ENCODE peak calls at places on chromosomes 7 and 10, in nine cellular contexts. L, I, V, X, W, H, S, Q and J are unnamed samples.

GRCh38 chr10:117413928-117414618 is 38.8 kb upstream of the PDZD8 start:
- DNase-seq in L (no peak), I (no peak), V (no peak), X (no peak), W (no peak), H (no peak), S (no peak), Q (peak), J (no peak)

GRCh38 chr10:32788359-32788758 is 169.7 kb downstream of the ITGB1 start:
- DNase-seq in L (no peak), I (no peak), V (no peak), X (no peak), W (no peak), H (no peak), S (no peak), Q (no peak), J (no peak)

GRCh38 chr7:141584935-141585334 is 33.7 kb downstream of the AGK start:
- DNase-seq in L (no peak), I (no peak), V (no peak), X (no peak), W (no peak), H (no peak), S (no peak), Q (no peak), J (no peak)

GRCh38 chr10:6924166-6924565 is 344.1 kb upstream of the PRKCQ start:
- DNase-seq in L (peak), I (no peak), V (no peak), X (no peak), W (peak), H (no peak), S (peak), Q (peak), J (peak)

GRCh38 chr7:54888736-54889082 is 129.7 kb upstream of the SEC61G start:
- DNase-seq in L (no peak), I (no peak), V (no peak), X (no peak), W (no peak), H (no peak), S (no peak), Q (no peak), J (no peak)

GRCh38 chr10:78194539-78195402 is 161.1 kb downstream of the RPS24 start:
- DNase-seq in L (no peak), I (no peak), V (no peak), X (no peak), W (no peak), H (no peak), S (peak), Q (peak), J (peak)

GRCh38 chr10:116721991-116722392 is 20.4 kb downstream of the HSPA12A start:
- DNase-seq in L (peak), I (no peak), V (no peak), X (no peak), W (peak), H (no peak), S (peak), Q (no peak), J (peak)

GRCh38 chr10:1402016-1402820 is 335.1 kb downstream of the ADARB2 start:
- DNase-seq in L (no peak), I (no peak), V (no peak), X (no peak), W (no peak), H (no peak), S (no peak), Q (no peak), J (no peak)

GRCh38 chr10:95289003-95289920 is 1.5 kb downstream of the PDLIM1 start:
- DNase-seq in L (peak), I (no peak), V (no peak), X (no peak), W (no peak), H (no peak), S (no peak), Q (peak), J (no peak)

GRCh38 chr7:55177589-55178261 is 158.9 kb downstream of the EGFR start:
- DNase-seq in L (no peak), I (no peak), V (no peak), X (no peak), W (peak), H (no peak), S (no peak), Q (no peak), J (peak)